ENCODE peak calls at places on chromosomes 11 and 22, in four cellular contexts. One of them, this sample, is unnamed.

GRCh38 chr11:45146072-45147016 is at the start of gene PRDM11:
- DNase-seq in K562: peak
- DNase-seq in A549: peak
- DNase-seq in GM12878: no peak
- DNase-seq in this sample: peak

GRCh38 chr22:21055564-21055834 is 9.8 kb downstream of the LRRC74B start:
- DNase-seq in A549: no peak
- DNase-seq in GM12878: no peak
- DNase-seq in K562: no peak
- DNase-seq in this sample: no peak

GRCh38 chr11:100632970-100633452 is 54.1 kb upstream of the ARHGAP42 start:
- DNase-seq in K562: no peak
- DNase-seq in GM12878: no peak
- DNase-seq in A549: no peak
- DNase-seq in this sample: peak

GRCh38 chr11:61609000-61609969 is 28.4 kb upstream of the SYT7 start:
- DNase-seq in GM12878: no peak
- DNase-seq in A549: no peak
- DNase-seq in K562: no peak
- DNase-seq in this sample: no peak

GRCh38 chr11:66688561-66689534 is 11.2 kb upstream of the RBM4B start:
- DNase-seq in K562: no peak
- DNase-seq in GM12878: no peak
- DNase-seq in A549: no peak
- DNase-seq in this sample: no peak

GRCh38 chr11:127993788-127994187 is 593.6 kb downstream of the ETS1 start:
- DNase-seq in GM12878: no peak
- DNase-seq in A549: peak
- DNase-seq in K562: no peak
- DNase-seq in this sample: no peak

GRCh38 chr11:30431127-30431814 is 108.4 kb downstream of the ARL14EP start:
- DNase-seq in GM12878: no peak
- DNase-seq in A549: no peak
- DNase-seq in K562: no peak
- DNase-seq in this sample: no peak

GRCh38 chr11:129702410-129703390 is 112.9 kb upstream of the TMEM45B start:
- DNase-seq in GM12878: no peak
- DNase-seq in K562: no peak
- DNase-seq in A549: no peak
- DNase-seq in this sample: no peak

GRCh38 chr11:119375629-119376196 is 5.8 kb downstream of the USP2 start:
- DNase-seq in K562: peak
- DNase-seq in A549: no peak
- DNase-seq in GM12878: no peak
- DNase-seq in this sample: peak

GRCh38 chr22:25350551-25350971 is 131.1 kb downstream of the CRYBB2 start:
- DNase-seq in K562: no peak
- DNase-seq in A549: no peak
- DNase-seq in GM12878: no peak
- DNase-seq in this sample: no peak

GRCh38 chr11:86069408-86070086 is 663 bp upstream of the PICALM start:
- DNase-seq in GM12878: peak
- DNase-seq in K562: peak
- DNase-seq in A549: peak
- DNase-seq in this sample: peak

GRCh38 chr22:36201630-36202312 is at the start of gene APOL4:
- DNase-seq in K562: peak
- DNase-seq in GM12878: no peak
- DNase-seq in A549: no peak
- DNase-seq in this sample: no peak

GRCh38 chr11:133134561-133135173 is 397.6 kb downstream of the OPCML start:
- DNase-seq in A549: peak
- DNase-seq in K562: peak
- DNase-seq in GM12878: peak
- DNase-seq in this sample: peak

GRCh38 chr11:47786373-47786772 is 19.2 kb upstream of the FNBP4 start:
- DNase-seq in A549: no peak
- DNase-seq in K562: no peak
- DNase-seq in GM12878: no peak
- DNase-seq in this sample: peak

GRCh38 chr11:28123151-28123571 is 15.0 kb downstream of the METTL15 start:
- DNase-seq in K562: no peak
- DNase-seq in A549: no peak
- DNase-seq in GM12878: no peak
- DNase-seq in this sample: peak

GRCh38 chr11:57491371-57492061 is 24.0 kb downstream of the SLC43A1 start:
- DNase-seq in GM12878: no peak
- DNase-seq in K562: peak
- DNase-seq in A549: no peak
- DNase-seq in this sample: no peak

GRCh38 chr22:48760481-48761238 is 1067.0 kb downstream of the BRD1 start:
- DNase-seq in K562: no peak
- DNase-seq in A549: no peak
- DNase-seq in GM12878: no peak
- DNase-seq in this sample: no peak

GRCh38 chr11:28619870-28620540 is 511.8 kb downstream of the METTL15 start:
- DNase-seq in GM12878: no peak
- DNase-seq in K562: no peak
- DNase-seq in A549: peak
- DNase-seq in this sample: peak

GRCh38 chr11:69278091-69278867 is 15.7 kb upstream of the MYEOV start:
- DNase-seq in K562: no peak
- DNase-seq in GM12878: no peak
- DNase-seq in A549: no peak
- DNase-seq in this sample: no peak

DNA sequence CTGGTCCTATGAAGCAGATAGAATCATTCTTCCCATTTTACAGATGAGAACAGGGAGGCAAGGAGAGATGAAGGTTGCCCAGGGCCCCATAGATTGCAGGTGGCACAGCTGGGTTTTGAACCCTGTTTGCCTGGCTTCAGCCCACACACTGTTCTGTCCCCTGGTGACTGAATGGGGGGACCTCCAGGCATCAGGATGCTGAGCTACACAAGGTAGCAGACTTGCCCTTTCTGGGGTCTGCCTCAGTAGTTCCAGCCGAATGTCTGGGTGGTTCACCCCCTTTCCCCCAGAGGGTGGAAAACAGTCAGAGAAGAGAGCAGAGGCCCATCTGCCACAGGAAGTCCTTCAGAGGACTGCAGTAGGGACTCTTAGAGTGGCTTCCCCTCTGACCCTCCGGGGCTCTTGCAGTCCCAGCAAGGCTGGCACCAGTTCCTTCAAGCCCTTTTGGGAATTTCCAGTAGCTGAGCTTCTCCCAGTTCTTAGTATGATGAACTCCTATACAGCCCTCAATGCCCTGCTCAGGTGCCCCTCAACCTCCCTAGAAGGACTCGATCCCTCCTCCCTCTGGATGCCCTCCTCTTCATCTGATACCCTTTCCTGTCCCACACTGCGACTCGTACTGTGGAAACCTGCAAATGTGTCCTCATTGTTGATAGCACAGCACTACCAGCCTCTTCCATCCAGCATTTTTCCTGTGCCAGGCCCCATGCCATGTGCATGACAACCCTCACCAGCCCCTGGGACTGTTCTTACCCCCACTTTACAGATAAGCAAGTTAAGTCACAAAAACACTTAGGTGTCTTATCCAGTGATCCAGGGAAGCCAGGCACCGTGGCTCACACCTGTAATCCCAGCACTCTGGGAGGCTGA is 82.8 kb downstream of the IGLL1 start:
- DNase-seq in GM12878: no peak
- DNase-seq in K562: no peak
- DNase-seq in A549: no peak
- DNase-seq in this sample: no peak
- TF ChIP-seq ELK1 in GM12878: no peak
- TF ChIP-seq ELK1 in K562: no peak
- TF ChIP-seq ELK1 in A549: no peak
- TF ChIP-seq ELK1 in this sample: no peak

GRCh38 chr22:32643246-32643645 is 158.3 kb upstream of the TIMP3 start:
- DNase-seq in A549: no peak
- DNase-seq in GM12878: no peak
- DNase-seq in K562: no peak
- DNase-seq in this sample: no peak
- TF ChIP-seq RCOR1 in A549: no peak
- TF ChIP-seq RCOR1 in GM12878: no peak
- TF ChIP-seq RCOR1 in K562: no peak
- TF ChIP-seq RCOR1 in this sample: no peak

DNA sequence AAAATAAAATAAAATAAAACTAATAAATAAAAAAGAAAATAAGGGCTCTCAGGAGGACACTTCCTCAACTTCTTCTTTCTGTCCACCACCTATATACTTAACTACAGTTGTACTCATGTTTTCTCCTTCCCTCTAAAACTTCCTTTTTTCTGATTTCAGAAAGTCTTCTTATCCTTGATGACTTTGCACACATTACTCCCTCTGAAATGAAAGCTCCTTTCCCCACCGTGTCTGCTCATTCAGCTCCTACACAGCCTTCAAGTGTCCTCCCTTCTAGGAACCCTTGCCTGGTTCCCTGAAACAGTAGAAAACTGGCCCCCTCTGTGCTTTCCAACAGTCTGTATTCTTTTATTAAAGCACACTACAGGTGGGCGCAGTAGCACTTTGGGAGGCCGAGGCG is 18.3 kb upstream of the DDX17 start:
- DNase-seq in GM12878: no peak
- DNase-seq in K562: no peak
- DNase-seq in A549: no peak
- DNase-seq in this sample: no peak
- TF ChIP-seq ELK1 in GM12878: no peak
- TF ChIP-seq ELK1 in K562: no peak
- TF ChIP-seq ELK1 in A549: no peak
- TF ChIP-seq ELK1 in this sample: no peak

GRCh38 chr22:42299586-42300285 is 29.3 kb upstream of the TCF20 start:
- DNase-seq in A549: no peak
- DNase-seq in GM12878: no peak
- DNase-seq in K562: peak
- DNase-seq in this sample: no peak
- TF ChIP-seq RCOR1 in A549: no peak
- TF ChIP-seq RCOR1 in GM12878: no peak
- TF ChIP-seq RCOR1 in K562: no peak
- TF ChIP-seq RCOR1 in this sample: no peak

GRCh38 chr11:94753630-94754029 is 14.5 kb upstream of the AMOTL1 start:
- DNase-seq in A549: no peak
- DNase-seq in GM12878: no peak
- DNase-seq in K562: no peak
- DNase-seq in this sample: no peak
- TF ChIP-seq ELK1 in A549: no peak
- TF ChIP-seq ELK1 in GM12878: no peak
- TF ChIP-seq ELK1 in K562: no peak
- TF ChIP-seq ELK1 in this sample: no peak

GRCh38 chr11:34928960-34929680 is 12.7 kb downstream of the PDHX start:
- DNase-seq in K562: no peak
- DNase-seq in A549: no peak
- DNase-seq in GM12878: no peak
- DNase-seq in this sample: no peak

GRCh38 chr11:34924714-34925113 is 8.3 kb downstream of the PDHX start:
- DNase-seq in K562: no peak
- DNase-seq in GM12878: no peak
- DNase-seq in A549: no peak
- DNase-seq in this sample: no peak

GRCh38 chr11:34926831-34927132 is 10.4 kb downstream of the PDHX start:
- DNase-seq in GM12878: no peak
- DNase-seq in A549: no peak
- DNase-seq in K562: no peak
- DNase-seq in this sample: peak

GRCh38 chr11:34928268-34928959 is 12.0 kb downstream of the PDHX start:
- DNase-seq in GM12878: no peak
- DNase-seq in K562: no peak
- DNase-seq in A549: no peak
- DNase-seq in this sample: peak

DNA sequence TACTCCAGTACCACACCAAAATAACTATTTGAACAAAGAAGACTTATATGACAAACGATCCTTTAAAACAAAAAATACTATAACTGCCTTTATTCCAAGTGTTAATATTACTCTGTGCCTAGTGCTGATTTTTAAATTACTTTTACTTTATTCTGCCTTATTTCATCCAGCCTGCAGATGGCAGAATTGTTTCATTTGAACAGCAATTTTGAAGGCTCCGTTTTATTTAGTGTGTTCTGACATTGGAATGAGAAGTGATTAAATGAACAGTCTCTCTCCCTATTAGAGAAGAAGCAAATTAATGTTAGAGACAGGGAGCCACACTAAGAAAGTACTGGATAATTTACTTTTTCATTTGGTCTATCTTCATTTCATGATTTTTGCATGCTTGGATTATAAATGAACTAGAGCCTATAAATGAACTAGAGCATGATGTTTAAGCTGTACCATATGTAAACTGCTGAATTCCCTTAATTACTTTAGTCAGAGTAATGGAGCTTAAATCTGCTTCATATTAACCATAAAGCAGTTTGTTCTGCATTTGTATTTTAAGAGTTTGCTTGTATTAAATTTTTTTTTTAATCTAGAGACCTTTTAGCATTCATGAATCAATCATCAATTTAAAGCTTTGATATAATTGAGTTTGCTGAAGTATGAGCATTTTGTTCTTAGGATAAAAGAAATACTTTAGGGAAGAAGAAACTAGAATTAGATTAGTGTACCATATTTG is 9.8 kb downstream of the PDHX start:
- DNase-seq in K562: no peak
- DNase-seq in GM12878: no peak
- DNase-seq in A549: no peak
- DNase-seq in this sample: peak
- TF ChIP-seq RCOR1 in K562: no peak
- TF ChIP-seq RCOR1 in GM12878: no peak
- TF ChIP-seq RCOR1 in A549: no peak
- TF ChIP-seq RCOR1 in this sample: no peak

GRCh38 chr22:19591568-19591967 is 67.4 kb upstream of the CLDN5 start:
- DNase-seq in A549: no peak
- DNase-seq in GM12878: no peak
- DNase-seq in K562: peak
- DNase-seq in this sample: no peak
- TF ChIP-seq ELK1 in A549: no peak
- TF ChIP-seq ELK1 in GM12878: no peak
- TF ChIP-seq ELK1 in K562: no peak
- TF ChIP-seq ELK1 in this sample: no peak

DNA sequence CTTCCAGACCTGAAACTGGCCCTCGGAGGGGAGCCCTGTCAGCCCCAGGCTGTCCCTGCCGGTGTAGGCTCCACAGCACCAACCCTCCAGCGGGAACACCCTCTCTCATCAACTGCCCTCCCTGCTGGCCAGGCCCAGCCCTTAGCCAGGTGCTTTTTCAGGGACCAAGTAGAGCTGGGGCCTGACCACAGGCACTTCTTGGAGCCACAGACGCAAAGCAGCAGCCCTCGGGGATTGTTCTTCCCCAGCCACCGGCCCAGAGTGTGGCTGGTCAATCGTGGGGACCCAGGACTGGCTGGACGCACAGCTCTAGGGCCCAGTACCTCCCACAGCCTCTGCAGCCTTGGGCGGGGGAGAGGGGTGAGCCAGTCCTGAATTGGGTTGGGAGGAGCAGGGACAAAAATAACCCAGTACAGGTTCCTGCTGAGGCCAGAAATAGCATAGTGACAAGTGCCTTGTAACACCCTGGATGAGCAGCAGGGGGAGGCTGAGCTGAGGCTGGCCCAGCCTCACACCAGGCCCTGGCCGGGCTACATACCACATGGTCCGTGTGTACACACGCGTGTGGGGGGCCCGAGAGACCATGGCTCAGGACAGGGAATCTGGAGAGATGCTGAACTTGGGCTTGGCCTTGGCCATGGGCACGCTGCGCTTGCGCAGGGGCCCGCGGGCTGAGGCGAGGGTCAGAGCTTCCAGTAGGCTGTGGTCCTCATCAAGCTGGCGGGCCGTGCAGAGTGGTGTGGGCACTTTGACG is 2.0 kb downstream of the KCNJ11 start:
- DNase-seq in GM12878: no peak
- DNase-seq in A549: peak
- DNase-seq in K562: peak
- DNase-seq in this sample: peak
- TF ChIP-seq RCOR1 in GM12878: no peak
- TF ChIP-seq RCOR1 in A549: no peak
- TF ChIP-seq RCOR1 in K562: no peak
- TF ChIP-seq RCOR1 in this sample: no peak

This sample was measured in IMR-90.